ENCODE peak calls at places on chromosomes 12 and 14, in seven cellular contexts. F, X, V, D, I, B and G are unnamed samples.

GRCh38 chr12:13534645-13535398 is 338.3 kb downstream of the EMP1 start:
- DNase-seq in F (peak), X (peak), V (no peak), D (peak), I (peak), B (peak), G (no peak)

GRCh38 chr12:55730447-55730820 is 1.6 kb upstream of the CD63 start:
- DNase-seq in F (no peak), X (no peak), V (no peak), D (no peak), I (no peak), B (no peak), G (no peak)

GRCh38 chr12:98973395-98973794 is 328.3 kb downstream of the APAF1 start:
- DNase-seq in F (no peak), X (no peak), V (no peak), D (no peak), I (no peak), B (no peak), G (no peak)

GRCh38 chr12:116881325-116881866 is at the start of gene HRK:
- DNase-seq in F (no peak), X (peak), V (no peak), D (no peak), I (no peak), B (no peak), G (no peak)

GRCh38 chr12:73598626-73599025 is 939.0 kb upstream of the ATXN7L3B start:
- DNase-seq in F (no peak), X (no peak), V (no peak), D (no peak), I (no peak), B (no peak), G (no peak)

GRCh38 chr14:20143911-20144310 is 5.3 kb downstream of the OR4N5 start:
- DNase-seq in F (peak), X (no peak), V (no peak), D (no peak), I (no peak), B (no peak), G (no peak)

GRCh38 chr14:32565256-32565655 is 236.2 kb downstream of the AKAP6 start:
- DNase-seq in F (no peak), X (no peak), V (no peak), D (no peak), I (peak), B (no peak), G (no peak)

GRCh38 chr12:124796303-124796957 is 67.2 kb downstream of the SCARB1 start:
- DNase-seq in F (no peak), X (no peak), V (no peak), D (no peak), I (no peak), B (no peak), G (no peak)

GRCh38 chr12:24200013-24200412 is 250.5 kb upstream of the SOX5 start:
- DNase-seq in F (no peak), X (no peak), V (no peak), D (no peak), I (no peak), B (no peak), G (no peak)

GRCh38 chr12:92075425-92075891 is 70.2 kb downstream of the BTG1 start:
- DNase-seq in F (no peak), X (peak), V (no peak), D (no peak), I (no peak), B (no peak), G (no peak)

GRCh38 chr14:26538176-26538575 is 59.7 kb downstream of the NOVA1 start:
- DNase-seq in F (no peak), X (no peak), V (no peak), D (no peak), I (no peak), B (no peak), G (no peak)

GRCh38 chr12:57106021-57106708 is 5.0 kb downstream of the STAT6 start:
- DNase-seq in F (no peak), X (no peak), V (no peak), D (no peak), I (peak), B (peak), G (no peak)

GRCh38 chr14:19828314-19828713 is 24.7 kb downstream of the OR4N2 start:
- DNase-seq in F (no peak), X (no peak), V (no peak), D (no peak), I (no peak), B (no peak), G (no peak)

GRCh38 chr14:53090853-53091252 is 62.3 kb downstream of the DDHD1 start:
- DNase-seq in F (no peak), X (no peak), V (no peak), D (no peak), I (no peak), B (no peak), G (no peak)

GRCh38 chr12:46256942-46257341 is 11.9 kb downstream of the SLC38A1 start:
- DNase-seq in F (no peak), X (no peak), V (no peak), D (no peak), I (no peak), B (no peak), G (no peak)

GRCh38 chr12:105539735-105540134 is 209.2 kb downstream of the C12orf75 start:
- DNase-seq in F (no peak), X (no peak), V (no peak), D (no peak), I (no peak), B (no peak), G (no peak)

GRCh38 chr12:55712154-55712553 is 3.7 kb upstream of the BLOC1S1 start:
- DNase-seq in F (no peak), X (no peak), V (no peak), D (no peak), I (no peak), B (no peak), G (no peak)

GRCh38 chr12:14913381-14913781 is 25.0 kb downstream of the ERP27 start:
- DNase-seq in F (no peak), X (no peak), V (peak), D (peak), I (no peak), B (peak), G (no peak)

GRCh38 chr12:50925342-50925651 is 27.0 kb upstream of the HIGD1C start:
- DNase-seq in F (no peak), X (no peak), V (no peak), D (no peak), I (no peak), B (no peak), G (no peak)

GRCh38 chr12:54282949-54283593 is 2.5 kb downstream of the HNRNPA1 start:
- DNase-seq in F (no peak), X (no peak), V (no peak), D (no peak), I (no peak), B (no peak), G (no peak)

DNA sequence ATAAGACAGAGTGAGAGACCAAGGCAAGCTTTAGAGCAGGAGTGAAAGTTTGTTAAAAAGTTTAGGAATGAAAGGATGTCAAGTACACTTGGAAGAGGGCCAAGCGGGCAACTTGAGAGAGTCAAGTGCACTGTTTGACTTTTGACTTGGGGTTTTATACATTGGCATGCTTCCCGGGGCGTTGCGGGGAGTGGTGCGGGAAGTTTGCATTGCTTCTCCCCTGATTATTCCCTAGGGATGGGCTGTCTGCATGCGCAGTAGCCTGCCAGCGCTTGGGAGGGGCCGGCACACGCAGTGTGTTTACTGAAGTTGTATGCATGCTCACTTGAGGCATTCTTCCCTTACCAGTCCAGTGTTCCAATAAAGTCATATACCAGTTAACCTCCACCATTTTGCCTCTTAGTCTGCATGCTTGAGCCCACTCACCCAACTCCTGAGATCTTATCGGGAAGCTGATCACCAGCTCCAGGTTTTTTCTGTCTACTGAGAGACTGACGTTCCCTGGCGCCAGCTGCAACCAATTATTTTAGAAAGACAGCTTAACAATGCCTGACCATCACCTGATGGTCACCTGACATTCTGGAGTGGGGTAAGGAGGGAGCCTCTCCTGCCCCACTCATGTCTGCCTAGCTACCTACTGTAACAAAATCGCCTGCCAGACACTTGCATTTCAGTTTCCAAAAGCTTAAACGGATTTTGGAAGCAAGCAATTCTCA is 53.2 kb downstream of the DACT1 start:
- DNase-seq in F (no peak), X (no peak), V (no peak), D (no peak), I (no peak), B (peak), G (peak)
- TF ChIP-seq POLR2AphosphoS5 in F (no peak), X (no peak), V (no peak), D (no peak), I (no peak), B (peak), G (no peak)

GRCh38 chr14:42736408-42736807 is 1129.7 kb downstream of the LRFN5 start:
- DNase-seq in F (no peak), X (no peak), V (no peak), D (no peak), I (no peak), B (no peak), G (no peak)
- TF ChIP-seq EP300 in F (no peak), X (no peak), V (no peak), D (no peak), I (no peak), B (no peak), G (no peak)

GRCh38 chr12:109255377-109255776 is 53.7 kb downstream of the FOXN4 start:
- DNase-seq in F (peak), X (no peak), V (no peak), D (peak), I (no peak), B (no peak), G (no peak)
- H3K27ac ChIP-seq in F (no peak), X (no peak), V (no peak), D (no peak), I (no peak), B (no peak), G (no peak)

GRCh38 chr12:11759894-11760293 is 110.4 kb downstream of the ETV6 start:
- DNase-seq in F (no peak), X (no peak), V (no peak), D (no peak), I (no peak), B (no peak), G (no peak)

GRCh38 chr12:11765421-11765816 is 115.9 kb downstream of the ETV6 start:
- DNase-seq in F (no peak), X (no peak), V (no peak), D (no peak), I (no peak), B (no peak), G (no peak)

GRCh38 chr12:11763760-11764520 is 114.5 kb downstream of the ETV6 start:
- DNase-seq in F (peak), X (no peak), V (no peak), D (no peak), I (no peak), B (no peak), G (no peak)

GRCh38 chr12:11761869-11762567 is 112.5 kb downstream of the ETV6 start:
- DNase-seq in F (no peak), X (no peak), V (no peak), D (no peak), I (no peak), B (no peak), G (peak)

GRCh38 chr12:11762723-11763326 is 113.4 kb downstream of the ETV6 start:
- DNase-seq in F (no peak), X (no peak), V (no peak), D (no peak), I (no peak), B (no peak), G (no peak)
- TF ChIP-seq POLR2AphosphoS5 in F (no peak), X (no peak), V (no peak), D (no peak), I (no peak), B (no peak), G (no peak)

DNA sequence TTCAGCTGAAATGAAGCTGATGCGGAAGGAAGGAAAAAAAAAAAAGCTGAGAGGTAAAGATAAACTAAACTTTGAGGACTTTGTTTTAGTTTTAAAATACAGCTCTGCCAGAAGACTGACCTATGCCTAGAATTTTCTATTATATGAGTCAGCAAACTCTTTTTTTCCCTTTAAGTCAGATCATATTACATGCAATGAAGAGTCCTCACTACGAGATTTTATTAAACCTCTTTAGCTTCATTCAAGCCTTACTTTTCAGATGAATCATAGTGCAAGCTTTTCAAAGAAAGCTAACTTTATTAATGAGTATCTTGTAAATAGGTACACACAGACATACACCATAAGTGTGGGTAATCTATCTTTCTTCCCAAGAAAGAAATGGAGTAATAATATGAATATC is 57.8 kb upstream of the FSCB start:
- DNase-seq in F (no peak), X (no peak), V (no peak), D (no peak), I (no peak), B (no peak), G (no peak)
- TF ChIP-seq EP300 in F (no peak), X (no peak), V (no peak), D (no peak), I (no peak), B (no peak), G (no peak)

DNA sequence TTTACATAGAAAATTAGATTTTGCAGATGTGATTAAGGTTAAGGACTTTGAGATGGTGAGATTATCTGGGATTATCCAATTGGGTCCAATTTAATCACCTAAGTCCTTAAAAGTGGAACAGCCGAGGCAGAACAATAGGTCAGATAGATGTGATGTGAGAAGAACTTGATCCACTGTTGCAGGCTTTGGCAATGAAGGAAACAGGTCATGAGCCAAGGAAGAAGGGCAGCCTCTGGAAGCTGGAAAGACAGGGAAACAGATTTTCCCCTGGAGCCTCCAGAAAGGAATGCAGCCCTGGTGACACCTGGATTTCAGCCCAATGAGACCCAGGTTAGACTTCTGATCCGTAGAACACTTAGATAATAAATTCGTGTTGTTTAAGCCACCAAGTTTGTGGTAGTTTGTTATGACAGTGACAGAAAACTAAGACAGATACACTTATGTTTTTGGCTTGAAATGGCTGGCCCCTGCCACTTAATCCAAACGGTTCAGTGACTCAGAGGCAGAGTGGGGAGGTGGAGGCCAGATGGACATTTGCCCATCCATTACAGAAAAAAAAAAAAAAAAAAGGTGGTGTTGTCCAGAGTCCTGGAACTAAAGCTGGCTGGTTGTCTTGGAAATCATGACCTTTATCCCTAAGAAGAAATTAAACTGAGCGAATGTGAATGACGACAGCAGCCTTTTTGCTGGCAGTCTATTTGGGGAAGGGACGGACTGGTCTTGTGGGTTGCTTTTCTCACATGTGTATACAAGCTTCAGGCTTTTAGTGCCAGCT is 181.9 kb upstream of the NRXN3 start:
- DNase-seq in F (no peak), X (no peak), V (no peak), D (no peak), I (no peak), B (no peak), G (no peak)
- H3K27ac ChIP-seq in F (no peak), X (no peak), V (peak), D (peak), I (no peak), B (no peak), G (no peak)

GRCh38 chr14:54537651-54538050 is 27.9 kb downstream of the CGRRF1 start:
- DNase-seq in F (peak), X (no peak), V (no peak), D (no peak), I (no peak), B (no peak), G (no peak)

GRCh38 chr14:54535126-54535525 is 25.4 kb downstream of the CGRRF1 start:
- DNase-seq in F (no peak), X (no peak), V (no peak), D (no peak), I (no peak), B (no peak), G (no peak)

GRCh38 chr14:54533100-54533499 is 23.4 kb downstream of the CGRRF1 start:
- DNase-seq in F (no peak), X (no peak), V (no peak), D (no peak), I (no peak), B (no peak), G (no peak)

GRCh38 chr14:54532111-54533012 is 22.7 kb downstream of the CGRRF1 start:
- DNase-seq in F (no peak), X (no peak), V (no peak), D (no peak), I (no peak), B (no peak), G (no peak)

DNA sequence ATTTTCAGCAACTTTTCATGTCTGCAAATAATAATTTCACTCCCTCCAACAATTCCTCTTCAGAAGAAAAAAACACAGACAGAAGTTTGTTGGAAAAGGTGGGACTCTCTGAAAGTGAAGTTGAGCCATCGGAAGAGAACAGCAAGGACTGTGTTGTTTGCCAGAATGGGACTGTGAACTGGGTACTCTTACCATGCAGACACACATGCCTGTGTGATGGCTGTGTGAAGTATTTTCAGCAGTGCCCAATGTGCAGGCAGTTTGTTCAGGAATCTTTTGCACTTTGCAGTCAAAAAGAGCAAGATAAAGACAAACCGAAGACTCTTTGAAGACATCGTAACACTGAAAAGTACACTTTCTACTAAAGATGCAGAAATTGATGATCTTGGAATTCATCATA is 28.3 kb downstream of the CGRRF1 start:
- DNase-seq in F (peak), X (no peak), V (no peak), D (no peak), I (no peak), B (no peak), G (no peak)
- TF ChIP-seq POLR2AphosphoS5 in F (no peak), X (no peak), V (no peak), D (no peak), I (no peak), B (no peak), G (no peak)

DNA sequence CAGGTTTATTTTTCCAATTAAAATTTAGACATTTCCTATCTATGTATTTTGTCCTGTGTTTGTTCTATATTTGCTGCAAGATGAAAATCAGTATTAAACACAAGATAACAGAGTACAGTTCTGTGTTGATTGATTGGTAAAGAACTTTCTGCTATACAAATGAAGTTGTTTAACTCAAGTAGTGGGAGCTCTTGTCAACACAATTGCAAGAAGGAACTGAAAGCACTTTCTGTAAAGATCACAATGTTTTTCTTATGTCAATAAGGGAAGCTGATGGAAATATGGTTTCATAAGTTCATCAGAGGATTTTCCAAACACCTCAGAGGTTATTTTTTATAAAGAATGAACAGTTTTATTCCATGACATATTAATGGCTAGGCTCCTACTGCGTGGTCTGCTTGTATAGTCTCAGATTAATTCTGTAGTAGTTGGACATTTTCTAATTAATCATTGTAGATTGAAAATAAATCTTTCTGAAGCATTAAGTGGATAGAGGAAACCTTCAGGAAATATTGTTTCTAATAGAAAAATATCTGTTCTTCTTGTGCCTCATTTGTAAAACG is 379.5 kb downstream of the LRFN5 start:
- DNase-seq in F (no peak), X (no peak), V (no peak), D (no peak), I (no peak), B (no peak), G (no peak)
- TF ChIP-seq EP300 in F (no peak), X (no peak), V (no peak), D (no peak), I (no peak), B (no peak), G (no peak)